ENCODE peak calls at places on chromosomes 7 and 10, in six cellular contexts. B is colonic mucosa, N is breast epithelium, K is A549, J is fibroblast of lung, E is sigmoid colon. C is an unnamed sample.

GRCh38 chr10:13987472-13987871 is 343.3 kb downstream of the FRMD4A start:
- DNase-seq in B (no peak), N (no peak), K (no peak), J (peak; percentile 58), E (no peak), C (no peak)

GRCh38 chr7:138890782-138891445 is 90.3 kb downstream of the KIAA1549 start:
- DNase-seq in B (no peak), N (peak; percentile 76), K (peak; percentile 44), J (peak; percentile 54), E (no peak), C (no peak)

GRCh38 chr10:124536496-124537050 is 75.0 kb downstream of the LHPP start:
- DNase-seq in B (no peak), N (no peak), K (no peak), J (no peak), E (no peak), C (no peak)

GRCh38 chr10:121270906-121271305 is 327.3 kb downstream of the FGFR2 start:
- DNase-seq in B (no peak), N (no peak), K (no peak), J (no peak), E (no peak), C (no peak)

GRCh38 chr10:14023612-14024348 is 306.9 kb downstream of the FRMD4A start:
- DNase-seq in B (no peak), N (no peak), K (no peak), J (no peak), E (no peak), C (no peak)

GRCh38 chr10:124050021-124051015 is 43.1 kb downstream of the CHST15 start:
- DNase-seq in B (no peak), N (no peak), K (no peak), J (no peak), E (no peak), C (no peak)

GRCh38 chr10:88880287-88881094 is 446 bp downstream of the STAMBPL1 start:
- DNase-seq in B (peak; percentile 83), N (peak; percentile 66), K (peak; percentile 69), J (peak; percentile 76), E (peak; percentile 89), C (peak; percentile 54)

GRCh38 chr7:12316925-12317324 is 86.7 kb downstream of the VWDE start:
- DNase-seq in B (no peak), N (no peak), K (no peak), J (no peak), E (no peak), C (no peak)

GRCh38 chr10:31605846-31606543 is 287.0 kb downstream of the ZEB1 start:
- DNase-seq in B (no peak), N (no peak), K (no peak), J (peak; percentile 43), E (no peak), C (no peak)

GRCh38 chr7:122532406-122533269 is 166.3 kb downstream of the RNF133 start:
- DNase-seq in B (no peak), N (no peak), K (peak; percentile 23), J (peak; percentile 43), E (no peak), C (no peak)

GRCh38 chr10:49177391-49178355 is 10.5 kb downstream of the TMEM273 start:
- DNase-seq in B (peak; percentile 26), N (no peak), K (peak; percentile 12), J (peak; percentile 54), E (no peak), C (no peak)

GRCh38 chr7:101127460-101128039 is 646 bp downstream of the SERPINE1 start:
- DNase-seq in B (no peak), N (no peak), K (no peak), J (no peak), E (no peak), C (no peak)

GRCh38 chr10:119319161-119319919 is 112.0 kb downstream of the GRK5 start:
- DNase-seq in B (no peak), N (no peak), K (no peak), J (no peak), E (no peak), C (no peak)

GRCh38 chr10:21020545-21020944 is 123.4 kb upstream of the NEBL start:
- DNase-seq in B (peak; percentile 50), N (no peak), K (peak; percentile 51), J (no peak), E (no peak), C (no peak)

GRCh38 chr7:90180011-90180585 is 25.8 kb downstream of the STEAP1 start:
- DNase-seq in B (no peak), N (no peak), K (no peak), J (peak; percentile 54), E (no peak), C (no peak)

GRCh38 chr10:17038627-17039026 is 91.0 kb downstream of the CUBN start:
- DNase-seq in B (peak; percentile 33), N (no peak), K (no peak), J (peak; percentile 83), E (peak; percentile 92), C (no peak)

GRCh38 chr10:56123247-56123646 is 237.8 kb downstream of the ZWINT start:
- DNase-seq in B (no peak), N (no peak), K (no peak), J (no peak), E (no peak), C (no peak)

GRCh38 chr7:20220824-20221547 is 3.8 kb upstream of the MACC1 start:
- DNase-seq in B (no peak), N (no peak), K (no peak), J (peak; percentile 98), E (no peak), C (no peak)

GRCh38 chr7:37095122-37095521 is 353.5 kb downstream of the ELMO1 start:
- DNase-seq in B (no peak), N (no peak), K (no peak), J (no peak), E (no peak), C (no peak)

GRCh38 chr10:77970869-77971803 is 44.6 kb upstream of the DLG5 start:
- DNase-seq in B (peak; percentile 48), N (peak; percentile 65), K (peak; percentile 24), J (peak; percentile 99), E (peak; percentile 97), C (no peak)

GRCh38 chr7:156095908-156096539 is 283.8 kb upstream of the SHH start:
- DNase-seq in B (no peak), N (no peak), K (no peak), J (no peak), E (no peak), C (no peak)

GRCh38 chr10:4046722-4047354 is 261.8 kb upstream of the KLF6 start:
- DNase-seq in B (no peak), N (no peak), K (no peak), J (no peak), E (peak; percentile 72), C (no peak)

GRCh38 chr10:115417585-115418265 is 324.6 kb downstream of the ATRNL1 start:
- DNase-seq in B (no peak), N (no peak), K (peak; percentile 10), J (peak; percentile 72), E (peak; percentile 44), C (no peak)

GRCh38 chr10:73876971-73877370 is 2.6 kb upstream of the CAMK2G start:
- DNase-seq in B (no peak), N (no peak), K (no peak), J (no peak), E (no peak), C (no peak)

GRCh38 chr10:83527934-83528333 is 611.4 kb upstream of the GHITM start:
- DNase-seq in B (no peak), N (no peak), K (no peak), J (no peak), E (no peak), C (no peak)
- H3K9me3 ChIP-seq in B (no peaks in the 10 kb centered on the region), N (peaks cover 11% of the 10 kb centered on the region), K (peaks cover 5% of the 10 kb centered on the region), J (no peaks in the 10 kb centered on the region), E (peaks cover 4% of the 10 kb centered on the region), C (no peaks in the 10 kb centered on the region)

DNA sequence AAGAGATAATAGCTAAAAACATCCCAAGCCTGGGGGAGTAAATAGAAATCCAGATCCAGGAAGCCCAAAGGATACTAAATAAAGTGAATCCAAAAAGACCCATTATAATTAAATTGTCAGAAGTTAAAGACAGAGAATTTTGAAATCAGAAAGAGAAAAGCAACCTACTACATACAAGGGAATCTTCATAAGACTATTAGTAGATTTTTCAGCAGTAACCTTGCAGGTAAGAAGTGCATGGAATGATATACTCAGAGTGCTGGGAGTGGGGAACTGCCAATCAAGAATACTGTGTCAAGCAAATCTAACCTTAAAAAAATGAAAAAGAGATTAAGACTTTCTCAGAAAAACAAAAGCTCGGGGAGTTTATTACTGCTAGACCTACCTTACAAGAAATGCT is 13.2 kb upstream of the GIMAP1 start:
- DNase-seq in B (no peak), N (no peak), K (no peak), J (no peak), E (no peak), C (no peak)
- H3K9me3 ChIP-seq in B (peaks cover 6% of the 10 kb centered on the region), N (peaks cover 44% of the 10 kb centered on the region), K (peaks cover 13% of the 10 kb centered on the region), J (no peaks in the 10 kb centered on the region), E (peaks cover 29% of the 10 kb centered on the region), C (peaks cover 11% of the 10 kb centered on the region)

DNA sequence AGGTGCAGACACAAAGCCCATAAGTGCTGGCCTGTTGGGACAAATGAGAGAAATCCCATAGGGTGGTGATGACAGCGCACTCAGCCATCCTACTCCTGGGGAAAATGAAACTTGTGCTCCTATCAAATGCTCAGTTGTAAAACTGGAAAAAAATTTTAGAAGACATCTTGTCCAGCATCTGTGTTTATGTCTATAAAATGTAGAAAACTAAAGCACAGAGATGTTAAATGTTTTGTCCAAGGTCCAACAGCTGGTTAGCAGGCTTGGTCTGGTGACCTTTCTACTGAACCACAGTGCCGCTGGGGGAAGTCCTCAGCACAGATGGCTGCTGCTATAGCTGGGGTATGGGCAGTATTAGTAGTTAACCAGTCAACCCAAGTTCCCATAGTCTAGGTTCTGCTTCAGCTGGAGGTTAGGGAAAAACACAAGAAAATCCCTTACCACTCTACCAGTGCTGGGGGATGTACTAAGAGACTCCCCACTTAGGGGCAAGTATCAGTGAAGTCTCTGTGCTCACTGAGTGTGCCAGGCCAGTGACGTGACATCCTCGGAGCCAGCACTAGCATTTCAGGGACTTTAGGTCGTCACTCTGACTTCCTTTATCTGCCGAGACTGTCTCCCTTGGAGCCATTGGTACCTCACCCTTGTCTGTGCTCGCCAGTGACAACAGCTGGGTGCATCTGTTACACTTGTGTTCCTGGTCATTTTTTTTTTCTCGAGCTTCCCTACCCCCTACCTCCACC is 1.9 kb downstream of the TSPAN33 start:
- DNase-seq in B (no peak), N (no peak), K (no peak), J (no peak), E (no peak), C (no peak)
- H3K9me3 ChIP-seq in B (no peaks in the 10 kb centered on the region), N (no peaks in the 10 kb centered on the region), K (no peaks in the 10 kb centered on the region), J (no peaks in the 10 kb centered on the region), E (no peaks in the 10 kb centered on the region), C (no peaks in the 10 kb centered on the region)

DNA sequence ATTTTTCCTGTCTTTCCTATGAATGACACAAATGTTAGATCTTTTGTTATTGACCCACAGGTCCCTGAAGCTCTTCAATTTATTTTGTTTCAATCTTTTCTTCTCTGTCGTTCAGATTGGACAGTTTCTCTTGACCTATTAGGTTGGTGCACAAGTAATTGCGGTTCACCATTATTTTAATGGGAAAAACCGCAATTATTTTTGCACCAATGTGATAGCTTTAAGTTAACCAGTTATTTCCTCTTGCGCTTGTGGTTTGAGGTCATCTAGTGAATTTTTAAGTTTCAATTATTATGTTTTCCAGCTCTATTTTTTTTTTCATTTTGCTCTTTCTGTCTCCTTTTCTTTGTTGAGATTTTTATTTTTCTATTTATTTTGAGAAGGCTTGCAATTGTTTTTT is 399.2 kb downstream of the INHBA start:
- DNase-seq in B (no peak), N (no peak), K (no peak), J (no peak), E (no peak), C (no peak)
- H3K9me3 ChIP-seq in B (no peaks in the 10 kb centered on the region), N (no peaks in the 10 kb centered on the region), K (no peaks in the 10 kb centered on the region), J (no peaks in the 10 kb centered on the region), E (no peaks in the 10 kb centered on the region), C (no peaks in the 10 kb centered on the region)

C was measured in T-helper 17 cell.